ENCODE peak calls at places on chromosomes 6 and 20, in five cellular contexts. J, U, P, O and E are unnamed samples.

GRCh38 chr20:44075950-44076232 is 111.1 kb downstream of the JPH2 start:
- DNase-seq in P (no peak), U (no peak), J (no peak), O (no peak), E (no peak)

GRCh38 chr6:37725967-37726366 is 28.3 kb upstream of the MDGA1 start:
- DNase-seq in U (no peak), O (no peak), P (no peak), J (no peak), E (no peak)

GRCh38 chr6:161079566-161080262 is 88.1 kb downstream of the MAP3K4 start:
- DNase-seq in O (peak), U (peak), J (no peak), P (no peak), E (peak)

GRCh38 chr20:50129662-50130345 is 16.9 kb upstream of the UBE2V1 start:
- DNase-seq in P (no peak), O (no peak), U (peak), J (no peak), E (no peak)

GRCh38 chr6:166957087-166957804 is 896 bp upstream of the RNASET2 start:
- DNase-seq in U (no peak), O (no peak), P (peak), J (peak), E (no peak)

GRCh38 chr20:16654858-16655257 is 75.0 kb upstream of the SNRPB2 start:
- DNase-seq in J (no peak), O (no peak), U (no peak), P (no peak), E (no peak)

GRCh38 chr20:62927128-62927705 is 912 bp upstream of the DIDO1 start:
- DNase-seq in J (no peak), U (no peak), O (no peak), P (no peak), E (no peak)

GRCh38 chr6:73631849-73632248 is 21.9 kb downstream of the SLC17A5 start:
- DNase-seq in O (no peak), J (no peak), U (peak), P (no peak), E (no peak)

GRCh38 chr20:56845546-56846081 is 216.5 kb downstream of the TFAP2C start:
- DNase-seq in U (no peak), O (no peak), J (no peak), P (no peak), E (no peak)

GRCh38 chr6:88251261-88251660 is 85.1 kb upstream of the CNR1 start:
- DNase-seq in U (no peak), O (no peak), J (no peak), P (no peak), E (no peak)

GRCh38 chr6:106799008-106799952 is 169.9 kb downstream of the QRSL1 start:
- DNase-seq in P (no peak), J (no peak), O (no peak), U (peak), E (no peak)

GRCh38 chr20:24235224-24235735 is 234.1 kb upstream of the SYNDIG1 start:
- DNase-seq in J (no peak), P (no peak), O (no peak), U (no peak), E (no peak)

GRCh38 chr6:166478782-166479592 is 96.2 kb upstream of the MPC1 start:
- DNase-seq in J (no peak), U (no peak), P (no peak), O (no peak), E (no peak)

GRCh38 chr20:15616626-15617025 is 956.6 kb downstream of the KIF16B start:
- DNase-seq in O (no peak), P (no peak), U (peak), J (no peak), E (peak)

GRCh38 chr20:19300395-19300794 is 88.0 kb downstream of the SLC24A3 start:
- DNase-seq in O (no peak), J (no peak), P (no peak), U (no peak), E (no peak)

GRCh38 chr6:157677235-157677634 is 145.8 kb upstream of the SNX9 start:
- DNase-seq in P (no peak), U (no peak), O (no peak), J (no peak), E (no peak)

GRCh38 chr6:151141685-151142084 is 98.1 kb upstream of the AKAP12 start:
- DNase-seq in P (peak), U (peak), O (no peak), J (no peak), E (no peak)

GRCh38 chr20:18904624-18905023 is 91.0 kb downstream of the SCP2D1 start:
- DNase-seq in O (no peak), P (peak), U (no peak), J (no peak), E (no peak)

GRCh38 chr20:44969320-44969879 is 3.1 kb downstream of the STK4 start:
- DNase-seq in U (no peak), O (no peak), J (no peak), P (no peak), E (no peak)

GRCh38 chr6:87982134-87982533 is 65.5 kb upstream of the SPACA1 start:
- DNase-seq in O (no peak), P (no peak), U (no peak), J (no peak), E (no peak)

GRCh38 chr6:139030539-139030938 is 2.0 kb downstream of the ABRACL start:
- DNase-seq in U (no peak), J (peak), P (no peak), O (no peak), E (no peak)

GRCh38 chr20:38728911-38729642 is 4.8 kb downstream of the SLC32A1 start:
- DNase-seq in U (no peak), J (no peak), P (no peak), O (no peak), E (no peak)

GRCh38 chr20:13105864-13106457 is 97.2 kb downstream of the SPTLC3 start:
- DNase-seq in U (peak), O (no peak), P (no peak), J (peak), E (no peak)

GRCh38 chr20:2946988-2947961 is 74.0 kb downstream of the PTPRA start:
- DNase-seq in P (no peak), U (no peak), O (no peak), J (no peak), E (no peak)

GRCh38 chr6:153947817-153948447 is 91.1 kb upstream of the OPRM1 start:
- DNase-seq in J (no peak), O (no peak), P (no peak), U (peak), E (no peak)

GRCh38 chr6:16239798-16240123 is 1.4 kb downstream of the GMPR start:
- DNase-seq in J (no peak), U (no peak), P (no peak), O (no peak), E (no peak)

GRCh38 chr6:30781697-30782424 is 37.5 kb upstream of the IER3 start:
- DNase-seq in P (peak), J (no peak), O (no peak), U (peak), E (peak)

GRCh38 chr6:137646506-137646905 is 152.3 kb upstream of the OLIG3 start:
- DNase-seq in P (no peak), U (peak), J (no peak), O (no peak), E (no peak)

GRCh38 chr6:107509506-107509905 is 19.6 kb downstream of the SOBP start:
- DNase-seq in P (no peak), J (no peak), O (no peak), U (no peak), E (no peak)

GRCh38 chr6:11085758-11086435 is 7.7 kb upstream of the SMIM13 start:
- DNase-seq in P (no peak), U (peak), O (no peak), J (no peak), E (no peak)

GRCh38 chr20:57335392-57335791 is 5.8 kb downstream of the SPO11 start:
- DNase-seq in O (no peak), J (no peak), U (no peak), P (no peak), E (no peak)

GRCh38 chr6:150334790-150335783 is 33.7 kb upstream of the IYD start:
- DNase-seq in J (no peak), P (no peak), U (peak), O (no peak), E (peak)

GRCh38 chr20:61803416-61803902 is 262.2 kb downstream of the TAF4 start:
- DNase-seq in J (no peak), P (no peak), U (no peak), O (no peak), E (no peak)

GRCh38 chr6:38155576-38156204 is 336.2 kb downstream of the ZFAND3 start:
- DNase-seq in O (no peak), J (no peak), U (no peak), P (no peak), E (no peak)

GRCh38 chr6:136030131-136030530 is 178.6 kb downstream of the PDE7B start:
- DNase-seq in O (no peak), U (no peak), P (no peak), J (no peak), E (no peak)

GRCh38 chr6:106501836-106502447 is 127.4 kb downstream of the RTN4IP1 start:
- DNase-seq in P (no peak), O (no peak), U (no peak), J (no peak), E (no peak)

GRCh38 chr20:56788671-56789610 is 159.8 kb downstream of the TFAP2C start:
- DNase-seq in P (no peak), O (no peak), U (peak), J (no peak), E (no peak)